ENCODE peak calls at places on chromosomes 4 and X, in nine cellular contexts. G is choroid plexus epithelial cell; P is D341Med; E is foreskin fibroblast; Q is brain microvascular endothelial cell; V is lower lobe of right lung; W is GM13977; K is activated T-cell treated with anti-CD3 and anti-CD28 coated beads, Interleukin-2, amount 50 U/mL, for 4 hours; X is cardiac fibroblast. C is an unnamed sample.

GRCh38 chrX:152637649-152638442 is at the start of gene GABRQ:
- DNase-seq in Q (peak; percentile 40), V (peak; percentile 47), G (peak; percentile 22), W (no peak), P (peak; percentile 84), X (peak; percentile 11), K (no peak), E (peak; percentile 53), C (no peak)

GRCh38 chr4:2818351-2818939 is 25.2 kb upstream of the ADD1 start:
- DNase-seq in Q (no peak), P (no peak), W (no peak), V (no peak), X (no peak), G (no peak), K (no peak), E (peak; percentile 35), C (no peak)

GRCh38 chr4:95505801-95506200 is 43.0 kb downstream of the UNC5C start:
- DNase-seq in P (no peak), Q (no peak), W (no peak), K (no peak), E (no peak), G (no peak), X (no peak), V (no peak), C (no peak)

GRCh38 chr4:137967480-137968190 is 274.5 kb downstream of the SLC7A11 start:
- DNase-seq in Q (peak; percentile 11), G (no peak), W (no peak), V (no peak), X (peak; percentile 58), E (no peak), P (no peak), K (no peak), C (no peak)

GRCh38 chrX:48509245-48509590 is 426 bp downstream of the PORCN start:
- DNase-seq in E (no peak), W (no peak), P (no peak), V (no peak), X (no peak), K (no peak), Q (no peak), G (no peak), C (no peak)

GRCh38 chr4:170827562-170828260 is 738.0 kb upstream of the AADAT start:
- DNase-seq in X (no peak), Q (no peak), P (no peak), V (no peak), E (no peak), K (no peak), W (no peak), G (peak; percentile 50), C (no peak)

GRCh38 chr4:87493147-87493546 is 36.0 kb downstream of the SPARCL1 start:
- DNase-seq in X (no peak), K (no peak), G (no peak), E (no peak), V (no peak), Q (no peak), W (no peak), P (no peak), C (no peak)

GRCh38 chrX:113384628-113385027 is 544.0 kb upstream of the AMOT start:
- DNase-seq in W (no peak), P (no peak), V (no peak), G (peak; percentile 25), X (peak; percentile 82), K (no peak), E (peak; percentile 51), Q (no peak), C (no peak)

GRCh38 chrX:71603618-71604017 is 14.7 kb downstream of the CXCR3 start:
- DNase-seq in G (no peak), K (no peak), P (no peak), V (no peak), X (peak; percentile 29), E (no peak), Q (peak; percentile 14), W (no peak), C (no peak)

GRCh38 chr4:41185614-41186609 is 28.4 kb downstream of the APBB2 start:
- DNase-seq in G (peak; percentile 39), K (no peak), X (no peak), Q (no peak), V (no peak), P (no peak), E (no peak), W (no peak), C (no peak)

GRCh38 chrX:109707322-109707721 is 25.7 kb downstream of the ACSL4 start:
- DNase-seq in V (no peak), E (no peak), G (no peak), W (no peak), P (no peak), X (no peak), K (no peak), Q (no peak), C (no peak)

GRCh38 chrX:18758166-18758932 is 50.9 kb downstream of the PPEF1 start:
- DNase-seq in W (no peak), G (no peak), E (no peak), V (no peak), K (no peak), P (no peak), X (no peak), Q (no peak), C (no peak)

GRCh38 chr4:177450421-177451107 is 8.3 kb upstream of the AGA start:
- DNase-seq in P (no peak), W (no peak), E (peak; percentile 60), V (no peak), G (peak; percentile 23), X (peak; percentile 29), Q (no peak), K (no peak), C (no peak)

GRCh38 chr4:120692964-120693363 is 229.6 kb downstream of the PRDM5 start:
- DNase-seq in Q (peak; percentile 90), W (no peak), V (no peak), P (no peak), E (peak; percentile 89), X (peak; percentile 95), K (no peak), G (peak; percentile 97), C (no peak)